ENCODE peak calls at places on chromosomes 3 and 15, in nine cellular contexts. O is SJSA1; B is Peyer's patch; V is CD8-positive, alpha-beta T cell; X is cardiac fibroblast; F is mesenchymal stem cell; G is neural progenitor cell; Q is WERI-Rb-1; S is heart right ventricle. Z is an unnamed sample.

GRCh38 chr3:113151475-113152031 is 59.8 kb upstream of the BOC start:
- DNase-seq in O (no peak), B (no peak), V (no peak), X (no peak), F (peak; percentile 96), G (no peak), Q (no peak), S (no peak), Z (peak; percentile 83)

GRCh38 chr15:56804908-56805307 is 71.6 kb upstream of the ZNF280D start:
- DNase-seq in O (no peak), B (no peak), V (no peak), X (peak; percentile 36), F (no peak), G (no peak), Q (no peak), S (no peak), Z (peak; percentile 41)

GRCh38 chr15:94294556-94294955 is 63.2 kb downstream of the MCTP2 start:
- DNase-seq in O (no peak), B (no peak), V (no peak), X (no peak), F (peak; percentile 91), G (no peak), Q (no peak), S (no peak), Z (no peak)

GRCh38 chr3:150251187-150251592 is 156.9 kb upstream of the TSC22D2 start:
- DNase-seq in O (no peak), B (no peak), V (no peak), X (no peak), F (peak; percentile 66), G (no peak), Q (no peak), S (no peak), Z (no peak)

GRCh38 chr3:23175361-23176073 is 27.6 kb upstream of the UBE2E2 start:
- DNase-seq in O (no peak), B (no peak), V (no peak), X (peak; percentile 55), F (no peak), G (no peak), Q (no peak), S (no peak), Z (peak; percentile 29)

GRCh38 chr15:65634381-65634780 is 12.6 kb downstream of the SLC24A1 start:
- DNase-seq in O (no peak), B (no peak), V (no peak), X (peak; percentile 81), F (peak; percentile 39), G (no peak), Q (no peak), S (no peak), Z (no peak)

GRCh38 chr15:64749167-64749566 is 26.2 kb downstream of the RBPMS2 start:
- DNase-seq in O (no peak), B (no peak), V (no peak), X (peak; percentile 36), F (no peak), G (no peak), Q (no peak), S (no peak), Z (peak; percentile 36)

GRCh38 chr3:141646760-141647561 is 91.1 kb upstream of the RNF7 start:
- DNase-seq in O (peak; percentile 27), B (no peak), V (no peak), X (peak; percentile 71), F (peak; percentile 75), G (peak; percentile 59), Q (peak; percentile 52), S (no peak), Z (peak; percentile 46)

GRCh38 chr3:129003578-129004112 is 2.5 kb downstream of the EFCC1 start:
- DNase-seq in O (no peak), B (no peak), V (peak; percentile 61), X (no peak), F (no peak), G (peak; percentile 60), Q (peak; percentile 64), S (peak; percentile 36), Z (no peak)

GRCh38 chr15:29747837-29748417 is 74.3 kb downstream of the TJP1 start:
- DNase-seq in O (no peak), B (no peak), V (no peak), X (peak; percentile 53), F (peak; percentile 28), G (no peak), Q (no peak), S (no peak), Z (no peak)

GRCh38 chr3:27076815-27077630 is 292.2 kb downstream of the NEK10 start:
- DNase-seq in O (no peak), B (no peak), V (no peak), X (no peak), F (no peak), G (no peak), Q (no peak), S (no peak), Z (no peak)

GRCh38 chr3:171774516-171774915 is 35.8 kb downstream of the PLD1 start:
- DNase-seq in O (no peak), B (no peak), V (no peak), X (no peak), F (no peak), G (no peak), Q (no peak), S (no peak), Z (no peak)

GRCh38 chr3:105354429-105354828 is 12.3 kb upstream of the ALCAM start:
- DNase-seq in O (no peak), B (no peak), V (no peak), X (no peak), F (peak; percentile 18), G (peak; percentile 52), Q (no peak), S (no peak), Z (no peak)

GRCh38 chr3:35744419-35744818 is 105.1 kb downstream of the ARPP21 start:
- DNase-seq in O (no peak), B (no peak), V (no peak), X (no peak), F (no peak), G (peak; percentile 66), Q (no peak), S (no peak), Z (no peak)

DNA sequence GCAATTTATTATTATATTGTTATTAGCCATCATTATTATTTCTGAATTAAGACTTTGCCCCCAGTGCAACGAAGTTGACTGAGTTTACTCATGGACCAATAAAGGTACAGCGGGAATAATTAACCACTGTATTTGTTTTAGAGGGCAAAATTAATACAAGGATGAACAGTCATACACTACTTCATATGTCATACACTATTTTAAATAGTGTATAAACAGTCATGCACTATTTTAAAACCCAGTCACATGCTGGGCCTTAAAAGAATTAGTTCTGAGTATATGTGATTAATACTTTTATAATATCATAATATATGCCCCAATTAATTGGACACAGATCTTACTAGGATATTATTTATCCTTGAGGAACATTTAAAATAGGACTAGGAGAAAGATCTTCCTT is 125.3 kb upstream of the NANOGP8 start:
- DNase-seq in O (no peak), B (no peak), V (no peak), X (no peak), F (no peak), G (no peak), Q (no peak), S (no peak), Z (no peak)
- H3K4me3 ChIP-seq in O (no peak overlapping the region), B (no peak overlapping the region), V (no peak overlapping the region), X (no peak overlapping the region), F (no peak overlapping the region), G (no peak overlapping the region), Q (no peak overlapping the region), S (no peak overlapping the region), Z (no peak overlapping the region)

GRCh38 chr3:160162440-160162839 is 62.8 kb upstream of the C3orf80 start:
- DNase-seq in O (no peak), B (no peak), V (no peak), X (no peak), F (no peak), G (peak; percentile 94), Q (no peak), S (no peak), Z (no peak)
- H3K4me3 ChIP-seq in O (no peak overlapping the region), B (no peak overlapping the region), V (no peak overlapping the region), X (no peak overlapping the region), F (no peak overlapping the region), G (no peak overlapping the region), Q (no peak overlapping the region), S (no peak overlapping the region), Z (no peak overlapping the region)

DNA sequence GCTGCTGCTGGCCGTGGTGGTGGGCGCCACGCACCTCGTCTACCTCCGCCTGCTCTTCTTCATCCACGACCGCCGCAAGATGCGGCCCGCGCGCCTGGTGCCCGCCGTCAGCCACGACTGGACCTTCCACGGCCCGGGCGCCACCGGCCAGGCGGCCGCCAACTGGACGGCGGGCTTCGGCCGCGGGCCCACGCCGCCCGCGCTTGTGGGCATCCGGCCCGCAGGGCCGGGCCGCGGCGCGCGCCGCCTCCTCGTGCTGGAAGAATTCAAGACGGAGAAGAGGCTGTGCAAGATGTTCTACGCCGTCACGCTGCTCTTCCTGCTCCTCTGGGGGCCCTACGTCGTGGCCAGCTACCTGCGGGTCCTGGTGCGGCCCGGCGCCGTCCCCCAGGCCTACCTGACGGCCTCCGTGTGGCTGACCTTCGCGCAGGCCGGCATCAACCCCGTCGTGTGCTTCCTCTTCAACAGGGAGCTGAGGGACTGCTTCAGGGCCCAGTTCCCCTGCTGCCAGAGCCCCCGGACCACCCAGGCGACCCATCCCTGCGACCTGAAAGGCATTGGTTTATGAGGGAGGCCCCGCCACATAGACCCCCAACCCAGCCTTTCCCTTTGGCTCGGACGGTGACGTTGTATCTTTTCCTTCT is 1.1 kb downstream of the GPR27 start:
- DNase-seq in O (no peak), B (no peak), V (no peak), X (no peak), F (no peak), G (peak; percentile 11), Q (no peak), S (no peak), Z (no peak)
- H3K4me3 ChIP-seq in O (no peak overlapping the region), B (peak overlapping the region; percentile 47), V (no peak overlapping the region), X (no peak overlapping the region), F (no peak overlapping the region), G (peak overlapping the region; percentile 78), Q (no peak overlapping the region), S (peak overlapping the region; percentile 50), Z (no peak overlapping the region)

GRCh38 chr15:77225641-77226040 is 154.7 kb upstream of the TSPAN3 start:
- DNase-seq in O (no peak), B (no peak), V (no peak), X (no peak), F (peak; percentile 26), G (no peak), Q (no peak), S (no peak), Z (no peak)
- H3K4me3 ChIP-seq in O (no peak overlapping the region), B (no peak overlapping the region), V (no peak overlapping the region), X (no peak overlapping the region), F (no peak overlapping the region), G (no peak overlapping the region), Q (no peak overlapping the region), S (no peak overlapping the region), Z (no peak overlapping the region)

GRCh38 chr15:88401972-88402656 is 65.1 kb downstream of the MRPL46 start:
- DNase-seq in O (no peak), B (peak; percentile 17), V (peak; percentile 17), X (no peak), F (no peak), G (peak; percentile 68), Q (no peak), S (peak; percentile 64), Z (no peak)
- H3K4me3 ChIP-seq in O (no peak overlapping the region), B (no peak overlapping the region), V (no peak overlapping the region), X (no peak overlapping the region), F (no peak overlapping the region), G (no peak overlapping the region), Q (no peak overlapping the region), S (no peak overlapping the region), Z (no peak overlapping the region)

DNA sequence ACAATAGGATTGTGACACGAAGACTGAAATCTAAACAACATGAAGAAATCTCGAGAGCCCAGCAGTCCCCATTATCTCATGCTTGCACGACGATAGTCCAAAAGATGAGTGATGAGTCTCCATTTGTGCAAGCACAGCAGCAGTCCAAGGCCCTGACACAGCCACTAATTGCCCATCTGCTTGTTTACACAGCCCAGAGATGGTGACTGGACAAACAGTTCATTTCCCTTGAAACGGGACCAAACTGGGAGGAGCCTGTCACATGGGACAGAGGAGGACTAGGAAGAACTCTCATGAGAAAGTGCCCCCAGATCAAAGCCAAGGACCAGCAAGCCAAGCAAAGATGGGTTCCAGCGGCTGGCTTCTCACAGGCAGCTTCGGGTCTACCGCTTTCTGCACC is 121.0 kb downstream of the GREM1 start:
- DNase-seq in O (peak; percentile 79), B (no peak), V (no peak), X (peak; percentile 96), F (peak; percentile 94), G (no peak), Q (no peak), S (no peak), Z (peak; percentile 72)
- H3K4me3 ChIP-seq in O (no peak overlapping the region), B (no peak overlapping the region), V (no peak overlapping the region), X (peak overlapping the region; percentile 0), F (no peak overlapping the region), G (no peak overlapping the region), Q (no peak overlapping the region), S (no peak overlapping the region), Z (no peak overlapping the region)